ENCODE peak calls at places on chromosome 19, in eight cellular contexts. K is tibial nerve, Y is SK-N-SH, X is HCT116, J is RWPE2, S is cardiac muscle cell, H is lung, L is coronary artery. D is an unnamed sample.

GRCh38 chr19:16455489-16455888 is 16.3 kb downstream of the EPS15L1 start:
- DNase-seq in X (no peak), J (no peak), Y (no peak), L (no peak), K (no peak), S (no peak), H (no peak), D (no peak)

GRCh38 chr19:11138659-11139526 is 16.7 kb downstream of the SPC24 start:
- DNase-seq in S (peak), J (peak), X (no peak), L (peak), Y (peak), K (peak), H (peak), D (peak)

GRCh38 chr19:35090160-35090794 is 25.3 kb upstream of the FXYD3 start:
- DNase-seq in X (peak), K (peak), J (no peak), Y (peak), L (no peak), H (peak), S (peak), D (peak)

GRCh38 chr19:51448011-51448744 is 10.1 kb downstream of the SIGLEC8 start:
- DNase-seq in Y (no peak), K (no peak), S (no peak), L (no peak), X (no peak), J (no peak), H (no peak), D (no peak)

GRCh38 chr19:14369399-14370168 is 11.7 kb upstream of the ADGRE5 start:
- DNase-seq in S (peak), X (no peak), K (no peak), J (no peak), H (no peak), Y (no peak), L (no peak), D (no peak)

GRCh38 chr19:14632286-14632685 is 42.4 kb downstream of the ADGRE3 start:
- DNase-seq in K (no peak), Y (peak), H (no peak), L (no peak), X (peak), S (peak), J (no peak), D (no peak)

GRCh38 chr19:10968527-10969081 is 7.8 kb downstream of the SMARCA4 start:
- DNase-seq in K (no peak), L (no peak), J (no peak), H (no peak), X (no peak), Y (no peak), S (no peak), D (no peak)

GRCh38 chr19:2733930-2734588 is 5.8 kb downstream of the SLC39A3 start:
- DNase-seq in L (no peak), J (no peak), H (no peak), Y (no peak), S (no peak), X (no peak), K (no peak), D (no peak)

GRCh38 chr19:16106121-16106520 is 5.6 kb upstream of the RAB8A start:
- DNase-seq in X (no peak), H (no peak), J (no peak), Y (no peak), L (no peak), K (no peak), S (peak), D (no peak)

GRCh38 chr19:42185281-42185680 is 32.2 kb downstream of the DEDD2 start:
- DNase-seq in H (no peak), J (no peak), Y (no peak), L (no peak), X (no peak), S (peak), K (no peak), D (no peak)

GRCh38 chr19:12090807-12091206 is 26.3 kb downstream of the ZNF844 start:
- DNase-seq in S (peak), J (no peak), Y (peak), K (peak), X (no peak), H (peak), L (peak), D (peak)

GRCh38 chr19:36059180-36059910 is 4.6 kb downstream of the WDR62 start:
- DNase-seq in J (no peak), Y (no peak), S (no peak), L (no peak), K (no peak), H (no peak), X (no peak), D (no peak)

GRCh38 chr19:27720155-27720554 is 1492.8 kb downstream of the UQCRFS1 start:
- DNase-seq in H (no peak), J (no peak), Y (no peak), S (no peak), X (no peak), K (no peak), L (peak), D (no peak)

GRCh38 chr19:2887391-2887914 is 13.3 kb upstream of the ZNF57 start:
- DNase-seq in K (peak), X (peak), L (no peak), J (no peak), Y (peak), S (peak), H (no peak), D (no peak)

GRCh38 chr19:2148482-2149135 is 2.8 kb downstream of the AP3D1 start:
- DNase-seq in X (no peak), K (no peak), Y (peak), S (no peak), L (no peak), J (no peak), H (no peak), D (no peak)

GRCh38 chr19:29383696-29384095 is 142.1 kb upstream of the VSTM2B start:
- DNase-seq in Y (no peak), J (peak), H (no peak), X (no peak), K (no peak), L (peak), S (no peak), D (no peak)

GRCh38 chr19:18939922-18940775 is 868 bp downstream of the HOMER3 start:
- DNase-seq in X (no peak), Y (peak), S (peak), K (peak), J (no peak), L (no peak), H (no peak), D (no peak)

GRCh38 chr19:37655689-37656491 is 625 bp upstream of the ZFP30 start:
- DNase-seq in L (peak), K (peak), X (peak), S (peak), J (peak), Y (peak), H (peak), D (peak)

GRCh38 chr19:10334340-10335148 is 1.2 kb upstream of the RAVER1 start:
- DNase-seq in H (peak), Y (peak), S (peak), K (peak), X (peak), L (peak), J (peak), D (peak)

GRCh38 chr19:28234637-28235036 is 978.3 kb downstream of the UQCRFS1 start:
- DNase-seq in Y (no peak), J (no peak), S (peak), L (no peak), H (no peak), X (no peak), K (no peak), D (no peak)

GRCh38 chr19:52993342-52994178 is 20.2 kb upstream of the ERVV-1 start:
- DNase-seq in S (peak), L (peak), J (peak), H (peak), X (peak), Y (peak), K (peak), D (peak)

GRCh38 chr19:18905058-18905456 is 9.1 kb upstream of the CERS1 start:
- DNase-seq in X (no peak), H (no peak), J (no peak), S (no peak), K (no peak), Y (no peak), L (no peak), D (no peak)

DNA sequence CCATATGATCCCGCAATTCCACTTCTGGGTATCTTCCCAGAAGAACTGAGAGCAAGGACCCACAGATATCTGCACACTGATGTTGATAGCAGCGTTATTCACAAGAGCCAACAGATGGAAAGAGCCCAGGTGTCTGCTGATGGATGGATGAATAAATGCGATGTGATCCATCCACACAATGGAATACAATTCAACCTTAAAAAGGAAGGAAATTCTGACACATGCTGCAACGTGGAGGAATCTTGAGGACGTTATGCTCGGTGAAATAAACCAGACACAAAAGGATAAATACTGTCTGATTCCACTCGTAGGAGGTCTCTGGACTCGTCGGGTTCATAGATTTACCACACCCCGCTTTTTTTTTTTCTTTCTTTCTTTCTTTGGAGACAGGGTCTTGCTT is 21.8 kb downstream of the ARHGEF18 start:
- DNase-seq in L (no peak), Y (no peak), J (no peak), X (no peak), K (no peak), S (no peak), H (no peak), D (no peak)
- H3K27ac ChIP-seq in L (no peak), Y (no peak), J (no peak), X (no peak), K (no peak), S (no peak), H (no peak), D (no peak)

GRCh38 chr19:40803857-40804782 is 5.1 kb downstream of the EGLN2 start:
- DNase-seq in X (no peak), J (no peak), K (no peak), S (no peak), H (peak), L (no peak), Y (no peak), D (no peak)

GRCh38 chr19:40803170-40803856 is 4.3 kb downstream of the EGLN2 start:
- DNase-seq in H (no peak), L (no peak), K (no peak), Y (no peak), J (no peak), X (no peak), S (no peak), D (no peak)

GRCh38 chr19:40801449-40802299 is 2.7 kb downstream of the EGLN2 start:
- DNase-seq in X (no peak), Y (no peak), L (no peak), K (no peak), S (no peak), H (peak), J (no peak), D (no peak)

GRCh38 chr19:40800997-40801377 is 2.0 kb downstream of the EGLN2 start:
- DNase-seq in S (no peak), L (no peak), H (no peak), X (no peak), J (no peak), K (no peak), Y (no peak), D (no peak)

DNA sequence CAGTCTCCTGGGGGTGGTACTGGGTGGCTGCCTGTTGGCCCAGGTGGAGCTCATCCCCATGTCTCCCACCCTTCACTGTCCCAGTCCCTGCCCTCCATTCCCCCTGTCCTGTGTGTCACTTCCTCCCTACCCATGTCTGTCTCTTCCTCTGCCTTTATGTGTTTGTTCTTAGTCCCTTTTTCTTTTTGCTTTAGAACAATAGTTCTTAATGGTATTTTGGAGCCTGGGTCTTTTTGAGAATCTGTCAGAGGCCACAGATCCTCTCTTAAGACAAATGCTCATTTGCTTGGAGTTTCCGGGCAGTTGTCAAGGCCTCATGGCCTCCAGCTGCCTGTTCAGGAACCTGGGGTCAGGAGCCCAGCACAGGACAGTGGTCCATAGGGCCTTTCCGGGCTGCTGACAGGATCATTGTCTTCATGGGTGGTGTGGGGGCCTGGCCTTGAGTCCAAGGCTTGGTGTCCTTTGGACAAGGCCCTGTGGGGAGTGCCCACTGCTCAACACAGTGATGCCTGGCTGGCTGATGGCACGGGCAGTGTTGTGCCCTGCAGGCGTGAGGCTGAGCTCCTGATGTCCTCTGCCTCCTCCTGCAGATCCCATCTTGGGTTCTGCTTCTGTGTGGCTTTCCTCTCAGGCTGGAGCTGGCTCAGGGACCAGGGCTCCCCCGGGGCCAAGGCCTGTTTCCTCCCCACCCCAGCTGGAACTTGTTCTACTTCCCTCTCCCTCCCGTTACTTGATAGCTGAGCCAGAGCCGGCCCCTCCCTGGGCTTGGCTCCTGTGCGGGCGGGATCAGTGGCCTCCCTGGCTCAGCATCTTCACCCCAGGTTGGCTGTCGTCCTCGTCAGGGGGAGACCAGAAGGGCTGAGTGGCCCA is 3.5 kb downstream of the EGLN2 start:
- DNase-seq in L (no peak), Y (peak), H (no peak), X (no peak), K (no peak), S (peak), J (no peak), D (no peak)
- H3K27ac ChIP-seq in L (peak), Y (no peak), H (peak), X (no peak), K (peak), S (peak), J (peak), D (peak)

GRCh38 chr19:39135701-39136100 is 10.1 kb downstream of the PAK4 start:
- DNase-seq in Y (peak), H (no peak), X (no peak), S (no peak), J (no peak), K (no peak), L (no peak), D (no peak)

GRCh38 chr19:39138221-39139211 is 12.9 kb downstream of the PAK4 start:
- DNase-seq in X (no peak), H (no peak), K (no peak), S (no peak), Y (peak), J (no peak), L (no peak), D (no peak)

GRCh38 chr19:39137131-39137530 is 11.5 kb downstream of the PAK4 start:
- DNase-seq in S (no peak), Y (peak), X (no peak), K (no peak), L (no peak), H (no peak), J (no peak), D (no peak)

GRCh38 chr19:39133431-39134270 is 8.1 kb downstream of the PAK4 start:
- DNase-seq in J (no peak), Y (peak), S (peak), H (peak), L (no peak), X (no peak), K (no peak), D (no peak)

GRCh38 chr19:39136225-39136940 is 10.8 kb downstream of the PAK4 start:
- DNase-seq in K (no peak), S (no peak), J (no peak), Y (peak), X (no peak), L (no peak), H (no peak), D (no peak)
- H3K27ac ChIP-seq in K (no peak), S (no peak), J (no peak), Y (no peak), X (no peak), L (peak), H (peak), D (no peak)

GRCh38 chr19:343451-343931 is 1.1 kb downstream of the MIER2 start:
- DNase-seq in H (no peak), J (no peak), X (no peak), L (no peak), K (no peak), Y (peak), S (peak), D (no peak)

GRCh38 chr19:342128-342455 is 2.5 kb downstream of the MIER2 start:
- DNase-seq in S (no peak), Y (no peak), L (no peak), K (no peak), H (no peak), J (no peak), X (no peak), D (no peak)

GRCh38 chr19:341386-342127 is 3.0 kb downstream of the MIER2 start:
- DNase-seq in J (no peak), S (no peak), X (no peak), Y (no peak), L (no peak), H (no peak), K (no peak), D (no peak)

GRCh38 chr19:343941-344624 is 513 bp downstream of the MIER2 start:
- DNase-seq in J (peak), H (no peak), L (no peak), X (no peak), S (peak), Y (peak), K (no peak), D (no peak)

GRCh38 chr19:342801-343421 is 1.7 kb downstream of the MIER2 start:
- DNase-seq in X (peak), K (peak), J (peak), Y (no peak), S (peak), L (no peak), H (peak), D (no peak)
- H3K27ac ChIP-seq in X (peak), K (no peak), J (peak), Y (peak), S (no peak), L (peak), H (peak), D (no peak)

DNA sequence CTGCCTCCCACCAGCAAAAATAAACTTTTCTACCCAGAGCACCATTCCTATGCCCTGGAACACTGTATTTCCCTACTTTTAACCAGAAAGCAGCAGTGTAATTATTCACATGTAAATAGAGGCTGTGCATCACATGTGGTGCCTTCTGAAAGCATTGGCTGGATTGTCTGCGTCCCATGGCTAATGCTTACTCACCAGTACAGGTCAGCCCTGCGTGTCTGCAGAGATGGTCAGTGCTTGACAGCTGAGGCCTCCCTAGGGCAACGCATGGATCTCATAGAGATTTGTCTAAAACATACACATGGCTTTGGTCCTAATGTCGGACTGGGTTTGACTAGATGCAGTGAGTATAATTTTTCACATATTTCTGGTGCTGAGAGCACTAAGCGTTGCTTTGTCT is 64.2 kb downstream of the DPY19L3 start:
- DNase-seq in Y (no peak), S (no peak), H (no peak), K (no peak), X (no peak), L (no peak), J (no peak), D (no peak)
- H3K27ac ChIP-seq in Y (no peak), S (no peak), H (no peak), K (no peak), X (no peak), L (no peak), J (no peak), D (no peak)

DNA sequence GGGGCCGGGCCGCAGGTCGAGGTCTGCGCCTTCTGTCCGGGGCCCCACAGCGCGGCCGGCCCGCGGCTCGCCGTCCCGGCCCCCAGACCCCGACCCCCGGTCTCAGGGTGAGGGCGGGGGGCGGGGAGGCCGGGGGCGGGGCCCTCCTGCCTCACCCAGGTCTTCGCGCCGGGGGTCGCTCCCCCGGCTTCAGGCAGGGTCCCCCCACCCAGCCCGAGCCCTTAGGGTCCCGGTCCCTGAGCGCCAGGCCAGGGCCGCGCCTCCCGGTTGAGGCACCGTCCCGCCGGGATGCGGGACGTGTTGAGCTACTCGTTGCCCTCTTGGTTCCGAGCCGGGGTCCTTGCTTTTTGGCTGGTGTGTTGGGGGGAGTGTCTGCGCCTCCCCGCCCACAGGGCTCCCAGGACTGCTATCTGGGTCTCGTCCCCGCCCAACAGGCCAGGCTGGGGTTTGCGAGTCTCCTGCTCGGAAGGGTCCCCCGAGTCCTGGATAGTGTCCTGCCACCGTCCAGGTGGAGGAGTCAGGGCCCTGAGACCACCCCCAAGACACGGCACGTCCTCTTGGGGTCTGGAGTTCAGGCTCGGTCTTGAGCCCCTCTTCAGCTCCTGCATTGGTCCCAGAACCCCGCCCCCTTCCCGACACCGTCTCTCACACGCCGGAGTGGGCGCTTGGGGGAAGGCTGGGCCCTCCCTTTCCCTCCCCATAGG is 452 bp downstream of the PIAS4 start:
- DNase-seq in H (no peak), J (no peak), Y (peak), X (no peak), S (peak), L (peak), K (peak), D (no peak)
- H3K27ac ChIP-seq in H (peak), J (peak), Y (no peak), X (peak), S (peak), L (peak), K (peak), D (no peak)

GRCh38 chr19:5694952-5695648 is 5.0 kb downstream of the RPL36 start:
- DNase-seq in K (no peak), S (no peak), J (no peak), X (no peak), Y (peak), H (no peak), L (peak), D (no peak)

GRCh38 chr19:5692785-5693194 is 2.7 kb downstream of the RPL36 start:
- DNase-seq in K (no peak), L (no peak), Y (peak), X (no peak), S (no peak), H (no peak), J (no peak), D (no peak)

GRCh38 chr19:5691930-5692784 is 2.1 kb downstream of the RPL36 start:
- DNase-seq in J (no peak), L (peak), K (no peak), S (no peak), Y (peak), X (no peak), H (no peak), D (no peak)

GRCh38 chr19:5694167-5694951 is 4.3 kb downstream of the RPL36 start:
- DNase-seq in Y (peak), H (no peak), L (peak), J (no peak), X (no peak), S (no peak), K (no peak), D (no peak)

GRCh38 chr19:5693195-5694166 is 3.4 kb downstream of the RPL36 start:
- DNase-seq in H (no peak), J (no peak), Y (peak), L (peak), X (no peak), K (no peak), S (no peak), D (no peak)
- H3K27ac ChIP-seq in H (no peak), J (peak), Y (peak), L (no peak), X (peak), K (no peak), S (peak), D (no peak)

D was measured in caudate nucleus.